ENCODE peak calls at places on chromosomes 4 and X, in ten cellular contexts. K, Y, M, J, O, D, R, C, N and P are unnamed samples. For H3K36me3 and H3K4me1, the result is how much of the 10 kb centered on the place peaks cover.

GRCh38 chr4:16329132-16329796 is 103.0 kb upstream of the TAPT1 start:
- DNase-seq in Y (no peak), M (no peak), D (no peak), N (no peak), J (no peak), O (no peak), K (peak), C (no peak), R (no peak), P (no peak)

GRCh38 chr4:58515206-58515605 is 1405.0 kb upstream of the IGFBP7 start:
- DNase-seq in Y (no peak), J (no peak), R (no peak), K (no peak), D (no peak), O (peak), C (no peak), N (no peak), M (no peak), P (no peak)

GRCh38 chr4:15162465-15163283 is 160.4 kb downstream of the CPEB2 start:
- DNase-seq in O (peak), D (no peak), Y (peak), J (no peak), R (no peak), M (no peak), K (no peak), C (no peak), N (no peak), P (peak)

GRCh38 chr4:25792200-25792791 is 70.5 kb downstream of the SEL1L3 start:
- DNase-seq in J (no peak), N (no peak), C (no peak), R (peak), M (peak), O (peak), D (no peak), K (peak), Y (no peak), P (peak)

GRCh38 chrX:93673869-93674271 is at the start of gene FAM133A:
- DNase-seq in J (no peak), N (no peak), Y (peak), D (no peak), K (peak), M (no peak), O (no peak), C (no peak), R (no peak), P (no peak)

GRCh38 chrX:122945328-122945727 is 238.8 kb upstream of the GRIA3 start:
- DNase-seq in D (no peak), J (no peak), K (peak), R (no peak), M (no peak), C (no peak), Y (no peak), N (no peak), O (no peak), P (no peak)

GRCh38 chrX:23766650-23767551 is 16.1 kb upstream of the SAT1 start:
- DNase-seq in N (no peak), D (no peak), R (no peak), M (peak), C (no peak), J (no peak), O (no peak), K (no peak), Y (no peak), P (no peak)

GRCh38 chr4:94511591-94511990 is 59.8 kb downstream of the PDLIM5 start:
- DNase-seq in R (no peak), D (no peak), Y (no peak), K (no peak), J (no peak), O (no peak), C (no peak), M (no peak), N (no peak), P (no peak)

GRCh38 chrX:49282647-49283011 is 13.0 kb downstream of the PPP1R3F start:
- DNase-seq in J (peak), N (no peak), R (peak), O (peak), Y (peak), M (peak), K (peak), D (no peak), C (no peak), P (no peak)

GRCh38 chr4:169062861-169063197 is 52.8 kb upstream of the CBR4 start:
- DNase-seq in M (no peak), R (no peak), J (peak), C (no peak), K (no peak), D (no peak), N (no peak), O (no peak), Y (peak), P (peak)

GRCh38 chr4:66000500-66001117 is 330.3 kb upstream of the EPHA5 start:
- DNase-seq in J (no peak), N (no peak), D (no peak), C (no peak), O (no peak), Y (no peak), M (no peak), K (peak), R (no peak), P (no peak)

GRCh38 chr4:56656346-56656643 is 24.8 kb downstream of the HOPX start:
- DNase-seq in R (no peak), N (no peak), C (peak), K (no peak), D (peak), M (peak), O (peak), Y (peak), J (no peak), P (peak)

GRCh38 chrX:77788050-77788449 is 2.0 kb upstream of the ATRX start:
- DNase-seq in C (peak), D (no peak), M (no peak), O (peak), R (peak), Y (peak), K (no peak), J (no peak), N (no peak), P (peak)

GRCh38 chr4:186015212-186015817 is 53.6 kb upstream of the TLR3 start:
- DNase-seq in J (no peak), O (no peak), Y (no peak), M (no peak), C (no peak), R (no peak), K (no peak), D (no peak), N (no peak), P (no peak)

GRCh38 chrX:96721398-96721797 is 36.8 kb downstream of the DIAPH2 start:
- DNase-seq in K (no peak), C (no peak), J (no peak), O (no peak), D (no peak), R (no peak), M (no peak), N (no peak), Y (peak), P (peak)

GRCh38 chrX:105190252-105190853 is 30.1 kb downstream of the TEX13A start:
- DNase-seq in R (no peak), K (no peak), O (peak), Y (peak), M (peak), C (no peak), D (no peak), J (no peak), N (no peak), P (peak)

GRCh38 chr4:177124436-177124835 is 185.2 kb upstream of the NEIL3 start:
- DNase-seq in M (no peak), K (no peak), D (no peak), O (no peak), R (no peak), Y (no peak), N (no peak), C (no peak), J (no peak), P (no peak)

GRCh38 chr4:47493238-47494123 is 8.4 kb downstream of the ATP10D start:
- DNase-seq in Y (no peak), K (no peak), D (no peak), O (no peak), N (no peak), C (no peak), J (no peak), R (no peak), M (no peak), P (no peak)

GRCh38 chr4:99848576-99848975 is 31.9 kb downstream of the DAPP1 start:
- DNase-seq in O (no peak), C (no peak), N (no peak), K (no peak), D (no peak), M (no peak), R (no peak), J (no peak), Y (no peak), P (no peak)

GRCh38 chrX:41923925-41924693 is 755 bp upstream of the CASK start:
- DNase-seq in Y (peak), O (no peak), N (no peak), D (peak), M (peak), J (no peak), R (peak), K (peak), C (peak), P (peak)

GRCh38 chr4:140711910-140712309 is 44.3 kb downstream of the TBC1D9 start:
- DNase-seq in C (no peak), K (no peak), J (no peak), M (no peak), R (no peak), N (no peak), D (no peak), O (peak), Y (peak), P (no peak)

GRCh38 chr4:73707918-73708577 is 32.3 kb upstream of the CXCL8 start:
- DNase-seq in M (peak), N (no peak), O (no peak), Y (peak), D (no peak), K (peak), J (peak), C (peak), R (peak), P (peak)

GRCh38 chrX:18872621-18873020 is 111.3 kb downstream of the PHKA2 start:
- DNase-seq in M (no peak), Y (no peak), N (no peak), R (no peak), K (no peak), C (no peak), O (no peak), J (no peak), D (no peak), P (no peak)

GRCh38 chrX:18874560-18875255 is 109.2 kb downstream of the PHKA2 start:
- DNase-seq in J (no peak), M (peak), O (no peak), R (no peak), C (no peak), D (no peak), K (no peak), Y (peak), N (no peak), P (no peak)

GRCh38 chrX:18873836-18874235 is 110.1 kb downstream of the PHKA2 start:
- DNase-seq in K (no peak), O (no peak), J (no peak), R (no peak), N (no peak), C (no peak), Y (peak), M (no peak), D (no peak), P (no peak)

GRCh38 chrX:18871970-18872369 is 111.9 kb downstream of the PHKA2 start:
- DNase-seq in O (no peak), M (no peak), D (no peak), K (no peak), R (no peak), J (no peak), N (no peak), C (no peak), Y (no peak), P (no peak)

DNA sequence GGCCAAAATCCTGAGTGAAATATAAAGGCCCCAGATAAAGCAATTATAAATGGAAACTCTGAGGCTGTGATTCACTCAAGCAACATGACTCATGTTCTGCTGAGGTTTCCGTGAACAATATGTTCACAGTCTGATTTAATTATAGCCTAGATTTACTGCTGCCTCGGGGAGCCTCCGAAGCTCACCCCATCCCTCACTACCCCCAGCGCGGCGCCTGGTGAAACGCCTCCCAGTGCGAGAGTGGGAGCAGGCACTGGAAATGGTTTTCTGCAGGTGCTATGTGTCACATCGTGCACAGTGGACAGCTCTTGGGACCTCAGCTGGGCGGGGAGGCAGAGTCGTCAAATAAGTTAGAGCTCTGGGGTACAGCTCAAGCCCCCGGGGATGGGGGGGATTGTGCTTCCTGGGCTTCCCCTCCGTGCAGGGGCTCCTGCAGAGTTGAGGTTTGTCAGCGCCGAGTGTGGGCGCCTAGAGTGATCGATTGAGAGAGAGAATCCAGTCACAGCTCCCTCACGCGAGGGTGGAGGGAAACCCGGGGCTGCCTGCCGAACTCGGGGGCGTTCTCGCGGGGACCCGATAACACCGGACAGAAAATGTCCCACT is 110.6 kb downstream of the PHKA2 start:
- DNase-seq in O (no peak), D (no peak), Y (no peak), N (no peak), C (peak), R (peak), K (peak), J (peak), M (no peak), P (no peak)
- H3K4me3 ChIP-seq in O (no peak), D (no peak), Y (no peak), N (peak), C (peak), R (no peak), K (no peak), J (peak), M (no peak), P (no peak)

DNA sequence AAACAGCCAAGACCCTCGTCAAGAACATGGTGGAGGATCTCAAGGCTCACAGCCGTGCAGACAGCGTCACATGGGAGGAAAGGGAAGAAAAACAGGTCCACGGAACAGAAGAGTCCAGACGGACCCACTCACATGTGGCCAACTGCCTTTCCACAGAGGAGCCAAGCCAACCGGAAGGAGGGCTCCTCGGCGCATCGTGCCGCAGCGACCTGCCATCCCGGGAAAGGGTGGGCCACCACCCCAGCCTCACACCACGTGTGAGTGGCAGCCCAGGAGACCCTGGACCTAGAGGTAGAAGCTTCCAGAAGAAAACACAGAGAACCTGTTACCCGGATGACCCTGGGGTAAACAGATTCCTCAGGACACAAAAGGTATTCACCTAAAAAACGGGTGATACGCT is 28.4 kb downstream of the CTBP1 start:
- DNase-seq in O (no peak), R (no peak), J (no peak), M (no peak), K (no peak), N (no peak), Y (no peak), C (no peak), D (no peak), P (no peak)
- H3K36me3 ChIP-seq in O (under half), R (under half), J (under half), M (half or more), K (under half), N (under half), Y (under half), C (under half), D (under half), P (under half)

DNA sequence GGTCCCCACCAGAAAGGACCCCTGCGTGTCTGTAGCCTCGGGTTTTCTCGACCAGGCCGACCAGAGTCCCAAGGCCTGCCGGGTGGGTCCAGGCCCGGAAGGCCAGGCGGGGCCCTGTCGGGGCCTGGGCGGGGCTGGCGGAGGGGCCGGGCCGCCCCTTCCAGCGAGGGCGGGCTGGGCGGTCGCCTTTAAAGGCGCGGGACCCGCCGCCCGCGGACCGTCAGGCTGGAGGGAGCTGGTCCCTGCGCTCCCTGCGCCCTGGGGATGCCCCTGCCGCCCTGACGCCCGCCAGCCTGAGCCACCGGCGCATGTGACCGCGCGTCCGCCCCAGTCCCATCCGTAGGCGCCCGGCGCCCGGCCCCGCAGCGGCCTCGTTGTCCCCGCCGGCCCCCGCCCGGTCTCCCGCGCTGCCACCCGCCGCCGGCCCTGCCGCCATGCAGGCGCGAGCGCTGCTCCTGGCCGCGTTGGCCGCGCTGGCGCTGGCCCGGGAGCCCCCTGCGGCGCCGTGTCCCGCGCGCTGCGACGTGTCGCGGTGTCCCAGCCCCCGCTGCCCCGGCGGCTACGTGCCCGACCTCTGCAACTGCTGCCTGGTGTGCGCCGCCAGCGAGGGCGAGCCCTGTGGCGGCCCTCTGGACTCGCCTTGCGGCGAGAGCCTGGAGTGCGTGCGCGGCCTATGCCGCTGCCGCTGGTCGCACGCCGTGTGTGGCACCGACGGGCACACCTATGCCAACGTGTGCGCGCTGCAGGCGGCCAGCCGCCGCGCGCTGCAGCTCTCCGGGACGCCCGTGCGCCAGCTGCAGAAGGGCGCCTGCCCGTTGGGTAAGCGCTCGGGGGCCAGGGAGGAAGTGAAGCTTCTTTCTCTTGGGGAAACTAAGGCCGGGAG is at the start of gene HTRA3:
- DNase-seq in R (no peak), N (no peak), C (peak), Y (peak), J (peak), M (peak), O (peak), K (peak), D (no peak), P (no peak)
- H3K4me1 ChIP-seq in R (under half), N (under half), C (half or more), Y (under half), J (under half), M (under half), O (under half), K (under half), D (under half), P (under half)

DNA sequence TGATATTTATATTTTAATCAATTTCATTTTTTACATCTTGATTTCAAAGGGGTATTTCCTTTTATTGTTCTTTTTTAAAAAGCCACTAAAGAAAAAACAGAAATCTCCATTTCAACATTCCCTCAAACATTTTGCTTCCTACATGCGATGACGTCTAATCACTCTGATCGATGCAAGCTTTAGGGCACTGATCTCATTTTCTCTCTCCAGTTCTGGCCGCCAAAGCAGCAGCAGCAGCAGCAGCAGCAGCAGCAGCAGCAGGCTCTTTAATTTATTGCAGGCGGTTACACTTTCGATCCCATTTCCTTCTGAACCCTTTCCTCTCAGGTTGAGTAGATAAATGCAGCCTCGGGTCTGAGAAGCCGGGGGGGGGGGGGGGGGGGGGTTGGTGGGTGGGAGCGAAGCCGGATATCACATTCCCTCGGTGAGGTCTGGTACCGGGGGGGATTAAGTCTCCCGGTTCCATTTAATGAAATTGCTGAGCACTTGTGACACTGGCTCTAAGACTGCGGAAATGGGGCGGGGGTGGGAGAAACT is 3.4 kb upstream of the PCDH7 start:
- DNase-seq in M (no peak), R (no peak), N (no peak), Y (peak), D (no peak), K (peak), O (peak), J (no peak), C (no peak), P (peak)
- H3K4me3 ChIP-seq in M (peak), R (no peak), N (peak), Y (peak), D (no peak), K (peak), O (peak), J (peak), C (peak), P (peak)

GRCh38 chr4:535181-535923 is 36.3 kb downstream of the PIGG start:
- DNase-seq in C (no peak), R (no peak), O (no peak), Y (no peak), N (no peak), J (no peak), M (peak), K (no peak), D (no peak), P (no peak)
- H3K36me3 ChIP-seq in C (under half), R (under half), O (under half), Y (under half), N (under half), J (under half), M (half or more), K (under half), D (under half), P (under half)

GRCh38 chr4:143391895-143392294 is 55.2 kb downstream of the GAB1 start:
- DNase-seq in J (no peak), R (no peak), O (no peak), K (peak), Y (no peak), M (no peak), D (no peak), C (no peak), N (no peak), P (no peak)

GRCh38 chr4:143389543-143390195 is 53.0 kb downstream of the GAB1 start:
- DNase-seq in D (no peak), R (no peak), O (no peak), J (no peak), M (no peak), Y (no peak), C (no peak), N (no peak), K (peak), P (no peak)

GRCh38 chr4:143391261-143391660 is 54.6 kb downstream of the GAB1 start:
- DNase-seq in N (no peak), M (no peak), J (no peak), Y (no peak), C (no peak), D (no peak), K (no peak), R (no peak), O (peak), P (no peak)

GRCh38 chr4:143393195-143393594 is 56.5 kb downstream of the GAB1 start:
- DNase-seq in O (no peak), J (no peak), N (no peak), R (no peak), Y (no peak), D (no peak), K (no peak), M (no peak), C (no peak), P (no peak)

DNA sequence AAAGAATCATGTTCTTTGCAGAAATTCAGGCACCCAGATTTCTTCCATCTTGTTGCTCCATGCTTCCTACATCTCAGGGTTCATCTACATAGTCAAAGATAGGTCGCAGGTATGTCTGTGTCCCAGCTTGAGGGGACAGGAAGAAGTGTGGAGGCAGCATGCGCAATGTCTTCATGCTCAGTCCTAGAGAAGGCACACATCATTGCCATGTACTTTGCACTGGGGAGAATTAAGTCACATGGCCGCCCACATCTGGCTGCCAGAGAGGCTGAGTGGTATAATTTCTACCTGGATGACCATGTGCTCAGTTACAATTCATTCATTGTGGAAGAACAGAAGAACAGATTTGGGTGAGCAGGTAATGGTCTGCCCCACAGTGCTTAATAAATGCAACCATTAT is 54.1 kb downstream of the GAB1 start:
- DNase-seq in J (no peak), Y (peak), C (no peak), M (peak), R (no peak), N (no peak), K (no peak), O (no peak), D (no peak), P (peak)
- H3K4me1 ChIP-seq in J (under half), Y (under half), C (half or more), M (under half), R (under half), N (under half), K (under half), O (under half), D (under half), P (under half)